ENCODE peak calls at places on chromosome 5, in six cellular contexts. A is Karpas-422; J is CD4-positive, CD25-positive, alpha-beta regulatory T cell; W is OCI-LY7; L is HCT116; G is fibroblast of lung. N is an unnamed sample. For H3K36me3 and H3K4me1, the result is how much of the 10 kb centered on the place peaks cover.

GRCh38 chr5:143064207-143064606 is 294.0 kb downstream of the ARHGAP26 start:
- DNase-seq in W (no peak), J (no peak), A (no peak), G (peak), L (no peak), N (no peak)

GRCh38 chr5:148465381-148466290 is 81.9 kb downstream of the FBXO38 start:
- DNase-seq in J (no peak), A (no peak), G (no peak), L (no peak), W (no peak), N (no peak)

GRCh38 chr5:21802869-21803490 is 1050.2 kb downstream of the CDH12 start:
- DNase-seq in L (no peak), J (no peak), A (peak), G (peak), W (peak), N (no peak)

GRCh38 chr5:124343451-124343867 is 403.0 kb downstream of the ZNF608 start:
- DNase-seq in G (peak), A (no peak), L (no peak), J (no peak), W (no peak), N (no peak)

GRCh38 chr5:10441992-10442435 is 335 bp downstream of the ROPN1L start:
- DNase-seq in G (no peak), W (no peak), J (no peak), L (no peak), A (no peak), N (no peak)

GRCh38 chr5:114789773-114790402 is 379.8 kb downstream of the TRIM36 start:
- DNase-seq in G (no peak), A (peak), J (no peak), L (peak), W (peak), N (no peak)

GRCh38 chr5:147481857-147482256 is 28.0 kb downstream of the DPYSL3 start:
- DNase-seq in G (peak), W (no peak), L (no peak), J (no peak), A (no peak), N (no peak)

GRCh38 chr5:177343777-177344176 is 7.7 kb downstream of the LMAN2 start:
- DNase-seq in L (no peak), W (no peak), G (no peak), J (no peak), A (no peak), N (no peak)

GRCh38 chr5:105956456-105957177 is 1714.1 kb downstream of the EFNA5 start:
- DNase-seq in L (no peak), J (no peak), G (peak), A (no peak), W (no peak), N (no peak)

GRCh38 chr5:155794801-155795200 is 532.2 kb upstream of the SGCD start:
- DNase-seq in A (peak), J (no peak), W (peak), L (peak), G (peak), N (no peak)

GRCh38 chr5:107361945-107362344 is 308.8 kb downstream of the EFNA5 start:
- DNase-seq in W (no peak), J (no peak), L (no peak), G (no peak), A (no peak), N (no peak)

GRCh38 chr5:89095341-89095740 is 212.4 kb upstream of the MEF2C start:
- DNase-seq in J (no peak), G (no peak), L (no peak), A (no peak), W (no peak), N (no peak)

GRCh38 chr5:86880785-86881492 is 263.2 kb downstream of the COX7C start:
- DNase-seq in A (peak), L (peak), G (peak), W (peak), J (peak), N (peak)

GRCh38 chr5:160064979-160065619 is 54.2 kb downstream of the PWWP2A start:
- DNase-seq in W (no peak), J (no peak), L (no peak), G (no peak), A (no peak), N (no peak)

GRCh38 chr5:160837749-160838593 is 14.0 kb downstream of the ATP10B start:
- DNase-seq in W (no peak), L (no peak), A (no peak), J (no peak), G (no peak), N (no peak)

GRCh38 chr5:169647566-169647965 is 10.5 kb downstream of the DOCK2 start:
- DNase-seq in A (peak), J (no peak), W (peak), L (no peak), G (no peak), N (no peak)

GRCh38 chr5:54996476-54996875 is 11.1 kb upstream of the ESM1 start:
- DNase-seq in W (no peak), A (no peak), G (peak), J (no peak), L (no peak), N (no peak)

GRCh38 chr5:44546283-44546682 is 157.1 kb upstream of the FGF10 start:
- DNase-seq in W (no peak), L (no peak), G (peak), A (no peak), J (no peak), N (no peak)

GRCh38 chr5:130168211-130168610 is 263.9 kb downstream of the CHSY3 start:
- DNase-seq in A (no peak), J (no peak), W (no peak), L (no peak), G (peak), N (no peak)

GRCh38 chr5:66565878-66566277 is 30.3 kb upstream of the MAST4 start:
- DNase-seq in A (no peak), L (no peak), G (no peak), W (peak), J (no peak), N (no peak)

GRCh38 chr5:171945066-171945465 is 61.4 kb downstream of the FBXW11 start:
- DNase-seq in J (no peak), W (no peak), L (no peak), A (no peak), G (no peak), N (no peak)

GRCh38 chr5:108797396-108797795 is 49.7 kb downstream of the FER start:
- DNase-seq in L (no peak), W (no peak), A (no peak), J (no peak), G (no peak), N (no peak)

GRCh38 chr5:75236322-75237316 is at the start of gene ANKRD31:
- DNase-seq in G (peak), A (peak), W (peak), L (peak), J (peak), N (peak)

GRCh38 chr5:37448941-37449340 is 69.8 kb downstream of the WDR70 start:
- DNase-seq in W (no peak), J (no peak), L (no peak), A (no peak), G (peak), N (no peak)

GRCh38 chr5:147965712-147966111 is 59.4 kb upstream of the C5orf46 start:
- DNase-seq in J (no peak), W (no peak), G (no peak), A (no peak), L (no peak), N (no peak)

GRCh38 chr5:93307557-93307956 is 273.5 kb downstream of the NR2F1-AS1 start:
- DNase-seq in J (no peak), W (no peak), A (no peak), G (peak), L (no peak), N (no peak)

GRCh38 chr5:159456722-159457462 is 126.6 kb upstream of the IL12B start:
- DNase-seq in W (no peak), A (no peak), G (peak), J (no peak), L (peak), N (no peak)

GRCh38 chr5:177362871-177363507 is 5.3 kb downstream of the RGS14 start:
- DNase-seq in W (peak), L (no peak), J (peak), G (no peak), A (peak), N (peak)

GRCh38 chr5:158174918-158175663 is 316.1 kb upstream of the CLINT1 start:
- DNase-seq in A (peak), W (peak), J (peak), G (peak), L (peak), N (peak)

GRCh38 chr5:68562308-68562707 is 346.8 kb downstream of the PIK3R1 start:
- DNase-seq in A (no peak), G (peak), L (no peak), J (no peak), W (no peak), N (no peak)

GRCh38 chr5:93576994-93577575 is 3.9 kb downstream of the NR2F1-AS1 start:
- DNase-seq in G (no peak), W (no peak), L (no peak), A (no peak), J (no peak), N (no peak)

GRCh38 chr5:111197523-111197922 is 26.7 kb upstream of the CAMK4 start:
- DNase-seq in J (no peak), L (no peak), A (no peak), W (no peak), G (peak), N (no peak)

GRCh38 chr5:112604741-112605390 is 132.8 kb upstream of the APC start:
- DNase-seq in G (no peak), A (peak), L (peak), W (peak), J (no peak), N (no peak)

GRCh38 chr5:177377851-177378776 is 6.1 kb upstream of the SLC34A1 start:
- DNase-seq in A (no peak), J (no peak), G (no peak), W (no peak), L (no peak), N (no peak)

GRCh38 chr5:154751854-154752253 is 3.3 kb upstream of the LARP1 start:
- DNase-seq in W (no peak), G (no peak), J (no peak), A (no peak), L (no peak), N (no peak)

GRCh38 chr5:157266286-157267007 is 524 bp downstream of the CYFIP2 start:
- DNase-seq in A (peak), W (peak), J (peak), L (no peak), G (no peak), N (peak)

DNA sequence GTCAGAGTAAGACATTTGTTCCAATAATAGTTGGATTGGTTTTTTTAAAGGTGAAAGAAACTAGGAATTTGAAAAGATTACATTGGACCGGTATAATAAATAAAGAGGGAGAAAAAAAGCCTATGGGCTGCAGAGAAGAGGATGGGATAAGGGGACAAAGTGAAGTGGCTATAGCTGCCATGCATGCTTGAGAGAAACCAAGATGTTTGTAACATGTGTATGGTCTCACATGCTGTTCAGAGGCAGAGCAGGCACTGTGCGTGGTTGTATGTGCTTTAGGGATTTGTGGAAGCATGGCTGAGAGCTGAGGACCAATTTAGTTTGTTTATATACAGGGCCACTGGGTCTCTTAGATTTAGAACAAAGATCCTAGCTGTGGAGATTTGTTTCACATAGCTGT is 32.7 kb downstream of the LNPEP start:
- DNase-seq in A (no peak), L (no peak), G (no peak), W (peak), J (no peak), N (no peak)
- H3K27ac ChIP-seq in A (peak), L (peak), G (no peak), W (peak), J (no peak), N (no peak)

GRCh38 chr5:78624011-78624541 is 24.5 kb downstream of the LHFPL2 start:
- DNase-seq in L (no peak), G (peak), A (no peak), W (no peak), J (no peak), N (no peak)

GRCh38 chr5:78627175-78627574 is 21.4 kb downstream of the LHFPL2 start:
- DNase-seq in W (no peak), G (peak), J (no peak), A (no peak), L (no peak), N (no peak)

GRCh38 chr5:78622302-78622971 is 26.1 kb downstream of the LHFPL2 start:
- DNase-seq in J (no peak), W (no peak), A (no peak), L (no peak), G (no peak), N (no peak)

GRCh38 chr5:78626009-78626571 is 22.5 kb downstream of the LHFPL2 start:
- DNase-seq in L (no peak), J (no peak), G (peak), W (no peak), A (no peak), N (no peak)

DNA sequence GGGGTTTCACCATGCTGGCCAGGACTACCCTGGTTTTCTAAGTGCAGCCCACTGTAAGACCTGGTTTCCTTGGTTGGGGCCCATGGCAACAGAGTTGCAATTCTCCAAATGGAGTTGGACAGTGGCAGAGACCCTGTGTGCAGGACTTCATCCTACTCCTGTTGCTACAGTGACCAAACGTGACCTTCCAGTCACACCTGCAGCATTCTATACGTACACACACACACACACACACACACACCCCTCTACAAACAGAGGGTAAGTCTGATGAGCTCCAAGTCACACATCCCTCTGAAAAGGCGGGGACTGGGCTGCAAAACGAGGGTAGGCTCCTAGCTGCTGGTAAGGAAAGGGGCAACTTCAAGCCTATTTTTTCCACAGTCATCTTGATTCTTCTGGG is 23.6 kb downstream of the LHFPL2 start:
- DNase-seq in J (no peak), L (no peak), A (no peak), G (no peak), W (no peak), N (no peak)
- H3K36me3 ChIP-seq in J (under half), L (under half), A (under half), G (under half), W (half or more), N (under half)

DNA sequence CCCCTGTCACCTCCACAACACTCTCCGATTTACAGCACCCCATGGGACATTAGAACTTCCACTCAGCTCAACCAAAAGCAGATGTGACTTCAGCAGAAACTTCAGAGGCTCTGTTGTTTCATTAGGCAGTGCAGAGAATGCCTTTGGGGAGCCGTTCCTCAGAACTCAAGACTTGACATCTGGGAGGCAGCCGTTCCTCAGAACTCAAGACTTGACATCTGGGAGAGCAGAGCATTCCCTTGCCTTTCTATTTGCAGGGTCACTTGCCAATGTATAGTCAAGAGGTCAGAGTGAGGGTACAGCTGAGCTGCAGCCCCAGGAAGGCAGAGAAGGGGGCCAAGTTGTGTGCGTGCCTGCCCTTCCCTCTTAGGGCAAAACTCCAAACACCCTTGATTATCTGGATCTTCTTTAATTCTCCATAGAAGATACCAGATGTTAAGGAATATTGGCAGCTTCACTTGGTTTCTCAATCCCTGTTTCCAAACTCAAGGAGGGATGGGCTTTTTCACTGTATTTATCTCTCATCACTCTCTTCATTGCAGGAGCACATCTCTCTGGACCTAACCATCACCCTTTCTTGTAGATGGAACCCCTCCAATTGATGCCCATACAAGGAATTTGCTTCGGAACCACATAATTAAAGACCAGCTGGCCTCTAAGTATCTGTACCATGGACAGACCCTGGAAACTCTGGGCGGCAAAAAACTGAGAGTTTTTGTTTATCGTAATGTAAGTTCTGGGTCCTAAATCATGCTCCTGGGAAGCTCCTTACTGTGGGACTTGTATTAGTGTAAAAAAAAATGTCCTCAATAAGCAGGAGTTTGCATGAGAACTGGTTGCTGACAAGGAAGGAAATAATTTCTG is 25.6 kb downstream of the TGFBI start:
- DNase-seq in J (no peak), G (no peak), A (no peak), L (no peak), W (no peak), N (no peak)
- H3K4me1 ChIP-seq in J (under half), G (under half), A (under half), L (under half), W (under half), N (under half)

GRCh38 chr5:103293719-103294118 is 35.2 kb downstream of the MACIR start:
- DNase-seq in G (peak), W (no peak), L (no peak), J (no peak), A (no peak), N (no peak)

GRCh38 chr5:103295871-103296270 is 37.3 kb downstream of the MACIR start:
- DNase-seq in G (no peak), A (no peak), W (no peak), L (no peak), J (no peak), N (no peak)

GRCh38 chr5:103295424-103295823 is 36.9 kb downstream of the MACIR start:
- DNase-seq in G (no peak), L (no peak), W (no peak), J (no peak), A (no peak), N (no peak)

GRCh38 chr5:103293099-103293498 is 34.5 kb downstream of the MACIR start:
- DNase-seq in L (no peak), J (no peak), A (no peak), G (no peak), W (no peak), N (no peak)

GRCh38 chr5:103298557-103298956 is 40.0 kb downstream of the MACIR start:
- DNase-seq in A (no peak), W (no peak), G (no peak), J (no peak), L (no peak), N (no peak)
- H3K27ac ChIP-seq in A (no peak), W (no peak), G (no peak), J (no peak), L (no peak), N (no peak)

N was measured in CD4-positive, alpha-beta memory T cell.